ENCODE peak calls at places on chromosomes 16 and 17, in five cellular contexts. Q is Kasumi-1, Z is left cardiac atrium, S is EL, O is activated T-cell treated with anti-CD3 and anti-CD28 coated beads for 4 hours. G is an unnamed sample.

GRCh38 chr17:67615736-67616135 is 102.0 kb upstream of the NOL11 start:
- DNase-seq in Z (no peak), Q (no peak), O (no peak), S (no peak), G (no peak)

GRCh38 chr17:45345554-45346254 is 28.9 kb upstream of the MAP3K14 start:
- DNase-seq in Q (no peak), O (no peak), S (peak; percentile 88), Z (no peak), G (no peak)

GRCh38 chr17:61809816-61810392 is 53.4 kb downstream of the BRIP1 start:
- DNase-seq in Z (no peak), O (no peak), S (peak; percentile 68), Q (peak; percentile 88), G (no peak)

GRCh38 chr17:47653442-47653841 is 3.7 kb downstream of the KPNB1 start:
- DNase-seq in O (no peak), Q (no peak), S (no peak), Z (no peak), G (no peak)

GRCh38 chr17:7613769-7614421 is 802 bp downstream of the FXR2 start:
- DNase-seq in Z (no peak), S (peak; percentile 68), Q (no peak), O (no peak), G (no peak)

GRCh38 chr16:15034266-15035162 is 21.4 kb downstream of the NTAN1 start:
- DNase-seq in S (no peak), Z (no peak), Q (no peak), O (no peak), G (no peak)

GRCh38 chr17:49822829-49823228 is 25.0 kb downstream of the TAC4 start:
- DNase-seq in O (no peak), Z (peak; percentile 73), Q (no peak), S (no peak), G (no peak)

GRCh38 chr17:6789146-6789545 is 13.1 kb downstream of the FBXO39 start:
- DNase-seq in Z (no peak), O (no peak), S (no peak), Q (no peak), G (no peak)

GRCh38 chr17:31371511-31372097 is 19.9 kb upstream of the RAB11FIP4 start:
- DNase-seq in O (no peak), Z (no peak), Q (no peak), S (peak; percentile 59), G (no peak)

GRCh38 chr16:68280160-68280559 is 15.8 kb downstream of the SLC7A6 start:
- DNase-seq in Z (no peak), O (no peak), Q (no peak), S (no peak), G (no peak)

GRCh38 chr17:82054351-82055022 is 2.8 kb downstream of the GPS1 start:
- DNase-seq in Z (peak; percentile 19), O (no peak), S (no peak), Q (no peak), G (no peak)

GRCh38 chr17:48374650-48375230 is 55.3 kb downstream of the SKAP1 start:
- DNase-seq in S (peak; percentile 23), Q (peak; percentile 45), Z (no peak), O (no peak), G (no peak)

GRCh38 chr17:17108681-17109049 is 66.4 kb downstream of the MPRIP start:
- DNase-seq in S (no peak), Z (peak; percentile 17), Q (no peak), O (no peak), G (peak; percentile 70)

GRCh38 chr17:78013683-78014467 is 55.4 kb downstream of the TNRC6C start:
- DNase-seq in O (peak; percentile 51), Z (peak; percentile 31), S (peak; percentile 71), Q (peak; percentile 94), G (peak; percentile 13)

GRCh38 chr16:30183236-30183960 is at the start of gene CORO1A:
- DNase-seq in Q (peak; percentile 53), Z (peak; percentile 86), S (peak; percentile 76), O (peak; percentile 59), G (peak; percentile 88)

GRCh38 chr16:7318661-7319060 is 14.0 kb upstream of the RBFOX1 start:
- DNase-seq in Z (no peak), O (no peak), Q (no peak), S (no peak), G (no peak)

GRCh38 chr16:16184594-16184993 is 38.7 kb downstream of the ABCC6 start:
- DNase-seq in S (no peak), O (no peak), Q (no peak), Z (no peak), G (no peak)

GRCh38 chr17:81065500-81065899 is 30.5 kb downstream of the BAIAP2 start:
- DNase-seq in O (no peak), Z (no peak), S (no peak), Q (no peak), G (no peak)

GRCh38 chr17:73133911-73134649 is 30.7 kb upstream of the SSTR2 start:
- DNase-seq in Z (no peak), Q (peak; percentile 51), S (no peak), O (no peak), G (no peak)

GRCh38 chr16:68972720-68973119 is 129.4 kb downstream of the TANGO6 start:
- DNase-seq in S (peak; percentile 64), Z (peak; percentile 30), O (no peak), Q (peak; percentile 76), G (no peak)

GRCh38 chr16:82476786-82477185 is 150.0 kb upstream of the CDH13 start:
- DNase-seq in S (no peak), O (no peak), Q (no peak), Z (no peak), G (no peak)

GRCh38 chr17:57697891-57698708 is 47.0 kb downstream of the CCDC182 start:
- DNase-seq in Z (no peak), O (no peak), Q (no peak), S (no peak), G (no peak)

GRCh38 chr16:12095275-12096161 is 119.0 kb downstream of the SNX29 start:
- DNase-seq in S (peak; percentile 61), Z (peak; percentile 76), Q (peak; percentile 42), O (peak; percentile 50), G (peak; percentile 62)

GRCh38 chr17:19317359-19318095 is 45.0 kb downstream of the B9D1 start:
- DNase-seq in S (peak; percentile 70), Z (peak; percentile 91), O (no peak), Q (no peak), G (peak; percentile 95)

GRCh38 chr17:67401106-67401505 is 24.0 kb downstream of the PITPNC1 start:
- DNase-seq in Z (no peak), O (no peak), Q (no peak), S (no peak), G (no peak)

GRCh38 chr17:78179372-78179771 is 7.5 kb downstream of the TK1 start:
- DNase-seq in O (no peak), S (peak; percentile 75), Z (no peak), Q (no peak), G (no peak)

GRCh38 chr16:60686824-60687223 is 1349.4 kb downstream of the CDH8 start:
- DNase-seq in Q (no peak), O (no peak), Z (no peak), S (no peak), G (no peak)

GRCh38 chr16:14562691-14563491 is 67.2 kb downstream of the PARN start:
- DNase-seq in Q (no peak), S (no peak), O (no peak), Z (peak; percentile 29), G (no peak)

GRCh38 chr17:30229012-30229411 is 6.5 kb downstream of the SLC6A4 start:
- DNase-seq in Z (no peak), S (no peak), O (no peak), Q (no peak), G (no peak)

GRCh38 chr16:46903255-46903905 is 19.2 kb downstream of the GPT2 start:
- DNase-seq in S (no peak), Z (no peak), O (no peak), Q (no peak), G (no peak)